ENCODE peak calls at places on chromosomes 7 and 10, in nine cellular contexts. I is CD8-positive, alpha-beta T cell; E is CD8-positive, alpha-beta memory T cell; K is mammary epithelial cell; V is colonic mucosa; F is mucosa of descending colon; B is mesenchymal stem cell; Z is spleen; O is thoracic aorta. X is an unnamed sample. For H3K4me1, the result is how much of the 10 kb centered on the place peaks cover.

GRCh38 chr10:124696446-124697392 is 47.5 kb downstream of the FAM53B start:
- DNase-seq in K (no peak), I (no peak), B (no peak), F (no peak), V (no peak), O (no peak), E (no peak), Z (peak), X (no peak)

GRCh38 chr10:4344544-4344994 is 481.4 kb upstream of the AKR1E2 start:
- DNase-seq in B (peak), E (no peak), F (no peak), Z (no peak), K (peak), V (no peak), O (peak), I (no peak), X (peak)

GRCh38 chr10:80760914-80761371 is 223.2 kb downstream of the SH2D4B start:
- DNase-seq in O (no peak), K (no peak), V (no peak), Z (no peak), B (no peak), E (no peak), I (no peak), F (no peak), X (no peak)

GRCh38 chr10:97200616-97201015 is 14.9 kb upstream of the SLIT1 start:
- DNase-seq in B (no peak), K (no peak), F (no peak), I (no peak), O (no peak), V (no peak), Z (no peak), E (no peak), X (no peak)

GRCh38 chr10:488081-488932 is 201.2 kb downstream of the DIP2C start:
- DNase-seq in F (no peak), O (no peak), E (no peak), K (no peak), V (no peak), I (no peak), Z (peak), B (no peak), X (no peak)

GRCh38 chr7:120586561-120586960 is 271.4 kb downstream of the TSPAN12 start:
- DNase-seq in B (peak), V (no peak), K (no peak), I (no peak), F (no peak), O (no peak), E (no peak), Z (no peak), X (no peak)

GRCh38 chr10:29643785-29644501 is 9.2 kb upstream of the SVIL start:
- DNase-seq in K (no peak), E (no peak), F (no peak), B (peak), I (no peak), Z (no peak), V (peak), O (no peak), X (peak)

GRCh38 chr7:38673795-38674194 is 42.6 kb upstream of the AMPH start:
- DNase-seq in E (no peak), B (peak), K (peak), O (no peak), I (no peak), F (no peak), Z (no peak), V (no peak), X (peak)

GRCh38 chr10:13984647-13985155 is 346.0 kb downstream of the FRMD4A start:
- DNase-seq in Z (no peak), K (peak), V (no peak), O (no peak), F (no peak), I (no peak), B (peak), E (no peak), X (no peak)

GRCh38 chr7:116522247-116522646 is 2.6 kb upstream of the CAV1 start:
- DNase-seq in O (no peak), Z (no peak), E (no peak), F (no peak), V (no peak), K (peak), I (no peak), B (peak), X (no peak)

GRCh38 chr7:33874943-33875342 is 30.4 kb upstream of the BMPER start:
- DNase-seq in K (no peak), O (no peak), Z (no peak), F (no peak), I (no peak), V (no peak), E (no peak), B (peak), X (peak)

GRCh38 chr10:55500931-55501559 is 700.0 kb upstream of the PCDH15 start:
- DNase-seq in K (peak), V (peak), B (peak), Z (no peak), E (no peak), O (no peak), F (no peak), I (no peak), X (no peak)

GRCh38 chr10:64636461-64636860 is 1115.3 kb downstream of the REEP3 start:
- DNase-seq in I (no peak), E (no peak), V (no peak), O (no peak), K (no peak), F (no peak), Z (no peak), B (no peak), X (no peak)

GRCh38 chr7:47635091-47636090 is 53.5 kb upstream of the TNS3 start:
- DNase-seq in Z (no peak), E (no peak), V (peak), B (no peak), F (peak), O (no peak), K (peak), I (no peak), X (peak)

GRCh38 chr7:47080816-47081215 is 501.1 kb downstream of the TNS3 start:
- DNase-seq in Z (no peak), V (no peak), E (no peak), O (no peak), B (peak), F (no peak), K (no peak), I (no peak), X (no peak)

GRCh38 chr10:117710181-117710798 is 167.7 kb downstream of the EMX2 start:
- DNase-seq in Z (no peak), B (no peak), I (no peak), E (no peak), V (no peak), F (no peak), O (no peak), K (no peak), X (no peak)

GRCh38 chr7:380724-381210 is 90.8 kb downstream of the FOXL3 start:
- DNase-seq in B (no peak), F (peak), Z (peak), V (peak), E (no peak), K (no peak), I (no peak), O (no peak), X (peak)

GRCh38 chr10:119742988-119743646 is 17.3 kb downstream of the INPP5F start:
- DNase-seq in B (no peak), I (no peak), Z (no peak), F (no peak), O (no peak), K (no peak), V (peak), E (no peak), X (no peak)

GRCh38 chr10:47237316-47238260 is 62.4 kb upstream of the GDF10 start:
- DNase-seq in I (no peak), F (no peak), O (no peak), B (no peak), K (no peak), E (no peak), V (no peak), Z (peak), X (no peak)

GRCh38 chr7:152859781-152860191 is 100.2 kb downstream of the ACTR3B start:
- DNase-seq in F (no peak), O (no peak), I (no peak), E (no peak), B (no peak), Z (no peak), K (no peak), V (no peak), X (no peak)

GRCh38 chr10:121702351-121703320 is 104.4 kb upstream of the FGFR2 start:
- DNase-seq in Z (no peak), K (peak), E (no peak), V (no peak), F (no peak), O (no peak), I (no peak), B (no peak), X (no peak)

GRCh38 chr7:19146699-19147098 is 1.5 kb upstream of the FERD3L start:
- DNase-seq in E (no peak), V (no peak), F (no peak), B (peak), Z (no peak), I (no peak), O (no peak), K (peak), X (no peak)

GRCh38 chr7:140342732-140343514 is 55.4 kb downstream of the SLC37A3 start:
- DNase-seq in E (no peak), B (peak), O (no peak), F (peak), I (no peak), V (peak), Z (peak), K (peak), X (peak)

GRCh38 chr7:27346531-27347260 is 104.1 kb downstream of the EVX1 start:
- DNase-seq in E (no peak), F (peak), O (no peak), K (peak), V (peak), I (no peak), Z (no peak), B (peak), X (peak)

GRCh38 chr7:32264667-32265284 is 194.6 kb upstream of the PDE1C start:
- DNase-seq in Z (no peak), V (no peak), B (no peak), E (no peak), I (no peak), F (no peak), K (no peak), O (no peak), X (no peak)

GRCh38 chr10:92413011-92413410 is 122.0 kb downstream of the MARCHF5 start:
- DNase-seq in F (no peak), V (no peak), Z (no peak), K (no peak), E (no peak), B (no peak), O (no peak), I (no peak), X (no peak)

GRCh38 chr10:2957785-2958184 is 109.6 kb upstream of the PFKP start:
- DNase-seq in F (no peak), B (no peak), I (no peak), Z (no peak), O (no peak), E (no peak), K (no peak), V (no peak), X (no peak)

GRCh38 chr7:47354831-47355541 is 226.9 kb downstream of the TNS3 start:
- DNase-seq in V (peak), Z (peak), B (no peak), K (no peak), E (no peak), I (no peak), O (no peak), F (peak), X (no peak)

GRCh38 chr7:20021834-20022233 is 195.3 kb downstream of the MACC1 start:
- DNase-seq in I (no peak), Z (no peak), B (no peak), E (no peak), F (no peak), O (no peak), V (no peak), K (no peak), X (no peak)

GRCh38 chr10:13659887-13660544 is 73.3 kb downstream of the PRPF18 start:
- DNase-seq in V (peak), K (peak), E (peak), O (no peak), I (peak), F (peak), B (peak), Z (peak), X (peak)

GRCh38 chr10:16819436-16819835 is 2.2 kb upstream of the RSU1 start:
- DNase-seq in O (no peak), V (no peak), Z (no peak), F (no peak), E (no peak), I (no peak), B (no peak), K (no peak), X (no peak)

GRCh38 chr10:94403034-94403822 is 887 bp downstream of the TBC1D12 start:
- DNase-seq in F (peak), I (peak), V (peak), E (no peak), Z (peak), B (peak), O (peak), K (peak), X (peak)

GRCh38 chr10:86979977-86980448 is 11.7 kb downstream of the ADIRF start:
- DNase-seq in F (peak), I (no peak), K (no peak), Z (no peak), O (no peak), B (peak), E (no peak), V (peak), X (no peak)

GRCh38 chr10:125263551-125263950 is 103.2 kb upstream of the CTBP2 start:
- DNase-seq in F (no peak), B (no peak), E (no peak), I (no peak), Z (no peak), O (no peak), V (no peak), K (peak), X (no peak)

GRCh38 chr10:47264797-47265281 is 35.2 kb upstream of the GDF10 start:
- DNase-seq in O (no peak), E (no peak), F (no peak), Z (no peak), V (no peak), I (peak), B (no peak), K (no peak), X (no peak)

GRCh38 chr10:88138319-88138848 is 275.0 kb downstream of the PTEN start:
- DNase-seq in O (no peak), B (no peak), Z (no peak), K (peak), F (no peak), I (no peak), E (no peak), V (no peak), X (no peak)

GRCh38 chr10:133126431-133127290 is 33.4 kb upstream of the KNDC1 start:
- DNase-seq in I (no peak), O (no peak), Z (peak), B (no peak), E (no peak), K (no peak), F (peak), V (no peak), X (peak)

GRCh38 chr7:35630573-35630972 is 64.4 kb downstream of the HERPUD2 start:
- DNase-seq in I (no peak), O (no peak), B (peak), K (peak), F (no peak), Z (no peak), E (no peak), V (no peak), X (no peak)

GRCh38 chr10:37865957-37866671 is 8.7 kb upstream of the ZNF248 start:
- DNase-seq in E (no peak), Z (peak), O (no peak), V (no peak), F (peak), B (no peak), K (no peak), I (no peak), X (no peak)

DNA sequence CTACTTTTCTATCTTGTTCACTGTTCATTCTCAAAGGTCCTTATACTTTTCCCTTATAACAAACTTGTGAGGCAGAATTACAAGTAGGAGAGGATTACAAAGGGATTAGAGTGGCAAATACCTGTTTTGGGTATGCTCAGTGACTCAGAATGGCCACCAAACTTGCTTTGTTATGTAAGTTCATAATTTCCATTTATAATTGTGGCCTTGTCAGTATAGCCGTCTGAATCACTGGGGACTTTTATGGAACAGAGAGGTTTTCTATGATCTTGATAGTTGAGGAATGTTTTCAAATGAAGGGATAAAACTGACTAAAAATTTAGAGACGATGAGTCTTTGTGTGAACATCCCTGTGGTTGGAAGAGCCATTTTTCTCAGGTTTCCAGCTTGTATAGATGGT is 116.2 kb downstream of the SND1 start:
- DNase-seq in I (no peak), O (no peak), Z (no peak), F (no peak), B (no peak), V (no peak), K (peak), E (no peak), X (no peak)
- H3K4me1 ChIP-seq in I (under half), O (under half), Z (under half), F (under half), B (under half), V (under half), K (under half), E (under half), X (under half)

GRCh38 chr7:42154168-42154567 is 82.8 kb downstream of the GLI3 start:
- DNase-seq in B (no peak), O (no peak), E (no peak), V (no peak), I (no peak), Z (no peak), F (no peak), K (no peak), X (no peak)
- H3K4me1 ChIP-seq in B (under half), O (under half), E (under half), V (under half), I (under half), Z (under half), F (under half), K (under half), X (under half)

DNA sequence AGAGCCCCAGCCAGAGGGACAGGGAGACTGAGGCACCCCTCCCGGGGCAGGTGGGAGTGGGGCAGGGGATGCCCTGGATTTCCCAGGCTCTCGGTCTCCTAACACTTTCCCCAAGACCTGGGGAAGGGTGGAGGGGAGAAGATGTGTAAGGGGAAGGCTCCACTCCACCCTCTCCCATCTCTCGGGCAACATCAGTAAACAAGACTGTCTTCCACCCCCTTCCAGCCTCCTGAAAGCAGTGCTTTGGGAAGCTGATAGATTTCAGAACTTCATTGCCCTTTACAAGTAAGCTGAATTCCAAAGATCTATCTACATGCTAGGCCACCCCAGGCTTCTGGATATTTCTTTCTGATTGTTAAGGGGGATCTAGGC is 3.7 kb downstream of the FLNC start:
- DNase-seq in I (no peak), K (no peak), E (no peak), V (no peak), B (peak), O (no peak), Z (no peak), F (no peak), X (no peak)
- H3K4me1 ChIP-seq in I (under half), K (under half), E (under half), V (under half), B (under half), O (under half), Z (under half), F (under half), X (under half)

GRCh38 chr7:139079861-139080260 is 29.7 kb downstream of the ZC3HAV1 start:
- DNase-seq in F (no peak), V (no peak), Z (no peak), K (no peak), I (no peak), E (no peak), O (no peak), B (no peak), X (no peak)

GRCh38 chr7:139075871-139076686 is 33.4 kb downstream of the ZC3HAV1 start:
- DNase-seq in O (no peak), Z (no peak), F (no peak), E (no peak), B (no peak), I (no peak), V (no peak), K (no peak), X (no peak)

GRCh38 chr7:139078911-139079310 is 30.6 kb downstream of the ZC3HAV1 start:
- DNase-seq in Z (no peak), O (no peak), F (no peak), I (no peak), K (no peak), B (no peak), E (no peak), V (no peak), X (no peak)

GRCh38 chr7:139080905-139081304 is 28.6 kb downstream of the ZC3HAV1 start:
- DNase-seq in I (no peak), V (no peak), O (no peak), F (no peak), B (no peak), Z (no peak), E (no peak), K (no peak), X (no peak)

GRCh38 chr7:139078399-139078798 is 31.1 kb downstream of the ZC3HAV1 start:
- DNase-seq in F (no peak), Z (no peak), E (no peak), O (no peak), I (no peak), K (no peak), B (peak), V (no peak), X (no peak)
- H3K4me1 ChIP-seq in F (under half), Z (half or more), E (half or more), O (under half), I (half or more), K (under half), B (under half), V (under half), X (under half)

GRCh38 chr10:114680557-114681117 is 22.6 kb upstream of the ABLIM1 start:
- DNase-seq in Z (no peak), O (no peak), V (no peak), F (no peak), E (no peak), I (no peak), B (no peak), K (no peak), X (no peak)
- H3K4me1 ChIP-seq in Z (under half), O (under half), V (under half), F (under half), E (under half), I (under half), B (under half), K (under half), X (under half)

GRCh38 chr10:7933262-7933661 is 115.0 kb downstream of the TAF3 start:
- DNase-seq in B (no peak), I (no peak), F (no peak), O (no peak), Z (no peak), E (no peak), V (no peak), K (peak), X (no peak)

GRCh38 chr10:7937315-7937945 is 117.1 kb upstream of the GATA3 start:
- DNase-seq in V (no peak), B (no peak), F (no peak), I (no peak), E (no peak), Z (no peak), O (no peak), K (peak), X (no peak)

GRCh38 chr10:7932301-7933036 is 114.2 kb downstream of the TAF3 start:
- DNase-seq in Z (no peak), I (no peak), V (no peak), K (no peak), E (no peak), O (no peak), F (no peak), B (peak), X (no peak)

GRCh38 chr10:7928511-7928910 is 110.2 kb downstream of the TAF3 start:
- DNase-seq in B (no peak), V (no peak), E (no peak), I (no peak), K (no peak), Z (no peak), F (no peak), O (no peak), X (no peak)

GRCh38 chr10:7933757-7934156 is 115.5 kb downstream of the TAF3 start:
- DNase-seq in F (no peak), I (no peak), K (no peak), Z (no peak), V (no peak), E (no peak), B (no peak), O (no peak), X (no peak)
- H3K4me1 ChIP-seq in F (under half), I (under half), K (under half), Z (under half), V (under half), E (under half), B (under half), O (under half), X (under half)

DNA sequence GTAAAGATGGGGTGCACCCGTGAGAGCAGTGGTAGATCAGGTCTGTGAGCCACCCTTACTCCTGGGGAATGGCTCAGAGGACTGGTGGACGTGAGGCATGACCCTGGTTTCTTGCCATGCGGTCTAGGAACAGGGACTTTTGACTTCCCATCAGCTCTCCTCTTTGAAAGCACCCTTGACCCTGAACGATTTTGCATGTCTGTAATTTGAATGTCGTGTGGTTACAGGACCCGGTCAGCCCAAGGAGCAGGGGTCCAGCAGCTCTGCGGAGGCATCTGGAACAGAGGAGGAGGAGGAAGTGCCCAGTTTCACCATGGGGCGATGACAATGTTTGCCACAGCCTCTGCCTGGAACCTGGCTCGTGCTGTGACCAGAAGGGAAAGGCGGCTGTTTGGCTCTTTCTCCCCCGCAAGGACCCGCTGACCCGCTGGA is 8.6 kb upstream of the ORAI2 start:
- DNase-seq in Z (peak), K (no peak), B (no peak), E (no peak), O (no peak), F (no peak), I (no peak), V (no peak), X (no peak)
- H3K4me1 ChIP-seq in Z (half or more), K (under half), B (under half), E (half or more), O (under half), F (under half), I (half or more), V (under half), X (under half)